ENCODE peak calls at places on chromosome 9, in four cellular contexts. One of them, this sample, is unnamed.

GRCh38 chr9:122364117-122364782 is 6.6 kb upstream of the PTGS1 start:
- DNase-seq in G401: no peak
- DNase-seq in KG1: no peak
- DNase-seq in LoVo: no peak
- DNase-seq in this sample: no peak

GRCh38 chr9:98654247-98654646 is 54.5 kb downstream of the GABBR2 start:
- DNase-seq in G401: peak; percentile 70
- DNase-seq in KG1: no peak
- DNase-seq in LoVo: no peak
- DNase-seq in this sample: no peak

GRCh38 chr9:104780796-104781395 is 17.0 kb downstream of the NIPSNAP3B start:
- DNase-seq in G401: peak; percentile 16
- DNase-seq in KG1: peak; percentile 10
- DNase-seq in LoVo: peak; percentile 31
- DNase-seq in this sample: peak; percentile 31

GRCh38 chr9:125749287-125749935 is 2.2 kb downstream of the PBX3 start:
- DNase-seq in G401: no peak
- DNase-seq in KG1: no peak
- DNase-seq in LoVo: no peak
- DNase-seq in this sample: no peak

GRCh38 chr9:135332979-135333748 is 146.4 kb upstream of the PPP1R26 start:
- DNase-seq in G401: no peak
- DNase-seq in KG1: no peak
- DNase-seq in LoVo: no peak
- DNase-seq in this sample: no peak

GRCh38 chr9:3696368-3696767 is 170.6 kb upstream of the RFX3 start:
- DNase-seq in G401: no peak
- DNase-seq in KG1: no peak
- DNase-seq in LoVo: no peak
- DNase-seq in this sample: no peak

GRCh38 chr9:87336914-87337333 is 160.7 kb upstream of the DAPK1 start:
- DNase-seq in G401: peak; percentile 78
- DNase-seq in KG1: no peak
- DNase-seq in LoVo: peak; percentile 69
- DNase-seq in this sample: peak; percentile 33

GRCh38 chr9:35675732-35676392 is 2.1 kb downstream of the CA9 start:
- DNase-seq in G401: no peak
- DNase-seq in KG1: no peak
- DNase-seq in LoVo: no peak
- DNase-seq in this sample: no peak

GRCh38 chr9:93076792-93077128 is 18.3 kb downstream of the SUSD3 start:
- DNase-seq in G401: no peak
- DNase-seq in KG1: no peak
- DNase-seq in LoVo: no peak
- DNase-seq in this sample: no peak

GRCh38 chr9:33813712-33814641 is 3.0 kb upstream of the UBE2R2 start:
- DNase-seq in G401: peak; percentile 60
- DNase-seq in KG1: peak; percentile 44
- DNase-seq in LoVo: peak; percentile 79
- DNase-seq in this sample: peak; percentile 19

GRCh38 chr9:128899566-128900322 is 17.8 kb downstream of the LRRC8A start:
- DNase-seq in G401: no peak
- DNase-seq in KG1: no peak
- DNase-seq in LoVo: no peak
- DNase-seq in this sample: no peak

GRCh38 chr9:73577867-73578266 is 426.2 kb downstream of the ANXA1 start:
- DNase-seq in G401: peak; percentile 70
- DNase-seq in KG1: no peak
- DNase-seq in LoVo: no peak
- DNase-seq in this sample: no peak

GRCh38 chr9:109072810-109073435 is 46.8 kb downstream of the TMEM245 start:
- DNase-seq in G401: no peak
- DNase-seq in KG1: no peak
- DNase-seq in LoVo: no peak
- DNase-seq in this sample: no peak

GRCh38 chr9:19375536-19375935 is 4.5 kb downstream of the RPS6 start:
- DNase-seq in G401: no peak
- DNase-seq in KG1: no peak
- DNase-seq in LoVo: no peak
- DNase-seq in this sample: no peak

GRCh38 chr9:89807101-89807395 is 202.2 kb downstream of the GADD45G start:
- DNase-seq in G401: no peak
- DNase-seq in KG1: no peak
- DNase-seq in LoVo: no peak
- DNase-seq in this sample: no peak

GRCh38 chr9:4519604-4520003 is 29.3 kb downstream of the SLC1A1 start:
- DNase-seq in G401: no peak
- DNase-seq in KG1: no peak
- DNase-seq in LoVo: no peak
- DNase-seq in this sample: no peak

GRCh38 chr9:125696106-125696647 is 10.8 kb downstream of the MAPKAP1 start:
- DNase-seq in G401: no peak
- DNase-seq in KG1: no peak
- DNase-seq in LoVo: no peak
- DNase-seq in this sample: no peak

GRCh38 chr9:70420267-70421019 is 6.0 kb upstream of the KLF9 start:
- DNase-seq in G401: peak; percentile 95
- DNase-seq in KG1: no peak
- DNase-seq in LoVo: peak; percentile 29
- DNase-seq in this sample: peak; percentile 80

This sample was measured in HL-60.